ENCODE peak calls at places on chromosome 16, in eight cellular contexts. J is stomach; Z is cardiac fibroblast; R is body of pancreas; P is coronary artery; B is fibroblast of lung; N is adrenal gland; W is CD8-positive, alpha-beta T cell. K is an unnamed sample.

GRCh38 chr16:84143081-84143480 is 1.9 kb downstream of the HSDL1 start:
- DNase-seq in P (no peak), N (no peak), R (no peak), B (no peak), J (no peak), Z (no peak), W (no peak), K (no peak)

GRCh38 chr16:84970447-84971127 is 40.7 kb downstream of the ZDHHC7 start:
- DNase-seq in R (peak; percentile 84), Z (peak; percentile 84), J (peak; percentile 84), P (no peak), W (peak; percentile 59), B (peak; percentile 71), N (peak; percentile 73), K (peak; percentile 78)

GRCh38 chr16:4634768-4635167 is 10.1 kb downstream of the MGRN1 start:
- DNase-seq in Z (no peak), P (no peak), N (no peak), J (no peak), R (no peak), W (no peak), B (no peak), K (no peak)

GRCh38 chr16:3467920-3468319 is 24.4 kb downstream of the NAA60 start:
- DNase-seq in J (no peak), B (peak; percentile 40), N (no peak), Z (peak; percentile 47), R (no peak), P (no peak), W (no peak), K (peak; percentile 36)

GRCh38 chr16:9053006-9053601 is 38.3 kb upstream of the HAPSTR1 start:
- DNase-seq in R (peak; percentile 44), P (peak; percentile 73), N (peak; percentile 70), B (peak; percentile 79), Z (peak; percentile 83), W (no peak), J (peak; percentile 43), K (peak; percentile 88)

GRCh38 chr16:17270683-17271109 is 200.1 kb downstream of the XYLT1 start:
- DNase-seq in J (peak; percentile 70), N (peak; percentile 92), R (peak; percentile 72), P (no peak), B (no peak), Z (no peak), W (no peak), K (no peak)

GRCh38 chr16:75250809-75251279 is 580 bp downstream of the BCAR1 start:
- DNase-seq in N (peak; percentile 56), P (no peak), B (no peak), Z (peak; percentile 41), J (peak; percentile 80), R (peak; percentile 83), W (no peak), K (no peak)

GRCh38 chr16:48444574-48444973 is 59.4 kb upstream of the SIAH1 start:
- DNase-seq in N (peak; percentile 24), B (peak; percentile 92), J (no peak), P (peak; percentile 62), Z (peak; percentile 96), W (no peak), R (no peak), K (peak; percentile 93)

GRCh38 chr16:10250137-10250850 is 68.1 kb upstream of the GRIN2A start:
- DNase-seq in Z (no peak), R (peak; percentile 15), P (no peak), B (no peak), N (peak; percentile 72), J (no peak), W (no peak), K (no peak)

GRCh38 chr16:1057252-1057932 is 15.2 kb upstream of the SSTR5 start:
- DNase-seq in J (peak; percentile 63), B (no peak), Z (peak; percentile 28), N (peak; percentile 55), P (no peak), W (peak; percentile 33), R (peak; percentile 46), K (peak; percentile 19)

GRCh38 chr16:85652431-85653221 is 36.1 kb downstream of the GINS2 start:
- DNase-seq in N (peak; percentile 90), R (peak; percentile 86), W (no peak), Z (peak; percentile 26), B (peak; percentile 53), P (no peak), J (peak; percentile 63), K (peak; percentile 33)

GRCh38 chr16:1048442-1049112 is 24.0 kb upstream of the SSTR5 start:
- DNase-seq in N (peak; percentile 38), W (no peak), B (peak; percentile 17), J (peak; percentile 39), P (no peak), R (peak; percentile 51), Z (peak; percentile 55), K (peak; percentile 39)

GRCh38 chr16:15907863-15908478 is 19.6 kb upstream of the CEP20 start:
- DNase-seq in Z (peak; percentile 57), J (peak; percentile 35), R (no peak), P (no peak), N (peak; percentile 27), W (no peak), B (peak; percentile 30), K (peak; percentile 24)

GRCh38 chr16:49023095-49023494 is 258.5 kb downstream of the CBLN1 start:
- DNase-seq in B (peak; percentile 86), J (no peak), W (no peak), P (peak; percentile 11), Z (peak; percentile 19), R (peak; percentile 31), N (no peak), K (peak; percentile 44)

GRCh38 chr16:66720766-66721165 is 24.2 kb upstream of the CMTM4 start:
- DNase-seq in N (no peak), R (no peak), W (no peak), P (no peak), B (peak; percentile 30), Z (no peak), J (no peak), K (no peak)

GRCh38 chr16:526181-527014 is 1.1 kb upstream of the CAPN15 start:
- DNase-seq in N (peak; percentile 62), W (no peak), R (peak; percentile 76), B (peak; percentile 49), P (peak; percentile 84), J (peak; percentile 69), Z (peak; percentile 37), K (peak; percentile 46)

GRCh38 chr16:10921536-10922327 is 20.5 kb downstream of the DEXI start:
- DNase-seq in J (no peak), W (no peak), P (no peak), B (no peak), N (peak; percentile 60), R (no peak), Z (peak; percentile 43), K (peak; percentile 41)

GRCh38 chr16:74438492-74438979 is 17.3 kb upstream of the CLEC18B start:
- DNase-seq in R (no peak), N (no peak), W (no peak), Z (no peak), B (no peak), P (no peak), J (no peak), K (no peak)

DNA sequence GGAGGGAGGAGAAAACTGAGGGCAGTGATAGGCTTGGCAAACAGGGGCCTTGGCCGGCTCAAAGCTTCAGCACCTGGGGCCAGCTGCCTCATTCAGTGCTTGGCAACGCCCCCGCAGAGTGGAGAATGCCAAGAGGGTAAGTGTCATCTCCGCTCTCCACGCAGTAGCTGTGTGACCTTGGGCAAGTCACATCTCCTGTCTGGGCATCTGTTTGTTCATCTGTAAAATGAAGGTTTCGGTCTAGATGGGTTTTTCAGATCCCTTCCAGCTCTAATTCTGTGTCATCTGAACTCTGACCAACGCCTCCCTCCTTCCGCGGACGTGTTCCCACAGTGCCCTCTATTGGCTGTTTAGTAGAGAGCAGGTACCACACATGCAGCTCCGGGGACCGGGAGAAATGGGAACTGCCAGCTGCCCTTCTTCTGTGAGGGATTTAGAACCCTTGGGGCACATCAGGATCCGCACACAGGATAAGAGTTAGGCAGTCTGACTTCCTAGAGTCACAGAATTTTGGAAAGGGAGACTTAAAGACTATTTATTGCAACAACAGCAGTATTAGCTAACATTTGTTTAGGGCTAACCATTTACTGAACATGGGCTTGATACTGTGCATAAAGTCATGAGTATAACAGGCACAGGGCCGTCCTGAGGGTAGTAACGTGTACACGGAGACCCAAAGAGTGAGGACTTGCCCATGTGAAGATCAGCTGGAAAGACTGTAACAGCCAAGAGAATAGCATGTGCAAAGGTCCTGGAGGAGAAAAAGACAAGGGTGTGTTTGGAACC is 26.8 kb downstream of the GP2 start:
- DNase-seq in W (no peak), R (peak; percentile 75), N (peak; percentile 60), P (no peak), Z (peak; percentile 64), B (peak; percentile 7), J (peak; percentile 69), K (peak; percentile 62)
- TF ChIP-seq CTCF in W (no peak), R (peak; percentile 83), N (peak; percentile 70), P (no peak), Z (peak; percentile 71), B (peak; percentile 66), J (peak; percentile 44), K (peak; percentile 78)

DNA sequence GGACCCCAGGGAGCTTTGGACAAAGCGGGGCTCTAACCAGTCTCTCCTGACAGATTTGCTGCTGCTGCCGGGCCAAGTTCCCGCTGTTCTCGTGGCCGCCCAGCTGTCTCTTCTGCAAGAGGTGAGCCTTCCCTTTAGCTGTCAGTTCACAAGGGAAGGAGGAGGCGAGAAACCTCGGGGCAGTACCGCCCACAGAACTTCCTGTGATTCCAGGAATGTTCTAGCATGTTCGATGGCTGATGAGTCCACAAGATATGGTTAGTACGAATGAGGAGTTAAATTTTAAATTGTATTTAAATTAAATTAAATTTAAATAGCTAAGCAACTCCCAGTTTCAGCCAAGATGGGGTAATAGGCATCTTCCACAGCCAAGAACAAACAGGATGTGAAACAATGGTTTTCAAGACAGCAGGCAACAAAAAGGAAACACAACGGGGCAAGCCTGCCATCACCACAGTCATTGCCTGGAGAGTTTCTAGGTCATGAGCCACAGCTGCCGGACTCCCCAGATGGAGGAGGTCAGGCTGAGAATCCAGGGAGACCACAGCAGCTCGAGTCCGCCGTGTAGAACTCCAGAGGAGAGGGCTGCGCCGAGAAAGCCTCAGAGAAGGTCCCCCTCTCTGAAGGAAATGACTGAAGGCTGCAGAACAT is 9.5 kb upstream of the TCF25 start:
- DNase-seq in N (no peak), R (no peak), W (no peak), B (peak; percentile 56), P (no peak), J (no peak), Z (peak; percentile 77), K (peak; percentile 84)
- H3K4me3 ChIP-seq in N (peak overlapping the region; percentile 12), R (no peak overlapping the region), W (peak overlapping the region; percentile 25), B (no peak overlapping the region), P (no peak overlapping the region), J (no peak overlapping the region), Z (peak overlapping the region; percentile 7), K (no peak overlapping the region)

GRCh38 chr16:57775661-57776469 is 26.4 kb downstream of the KIFC3 start:
- DNase-seq in N (no peak), R (peak; percentile 55), B (no peak), P (no peak), Z (no peak), W (no peak), J (no peak), K (no peak)
- TF ChIP-seq CTCF in N (no peak), R (no peak), B (peak; percentile 31), P (no peak), Z (no peak), W (no peak), J (no peak), K (peak; percentile 16)

GRCh38 chr16:67946966-67947558 is 3.1 kb upstream of the LCAT start:
- DNase-seq in B (no peak), J (no peak), Z (no peak), W (no peak), R (peak; percentile 14), N (no peak), P (no peak), K (no peak)
- H3K4me3 ChIP-seq in B (no peak overlapping the region), J (no peak overlapping the region), Z (no peak overlapping the region), W (no peak overlapping the region), R (no peak overlapping the region), N (no peak overlapping the region), P (no peak overlapping the region), K (no peak overlapping the region)

K was measured in fibroblast of pulmonary artery.